ENCODE peak calls at places on chromosomes 12 and 14, in four cellular contexts. Q, U, E and L are unnamed samples.

GRCh38 chr12:55057466-55057865 is 37.7 kb downstream of the NEUROD4 start:
- DNase-seq in U (no peak), E (no peak), Q (no peak), L (no peak)

GRCh38 chr14:85054178-85054577 is 475.8 kb upstream of the FLRT2 start:
- DNase-seq in Q (no peak), U (no peak), E (no peak), L (no peak)

GRCh38 chr14:91402278-91403068 is 15.1 kb downstream of the CCDC88C start:
- DNase-seq in E (no peak), U (no peak), Q (no peak), L (no peak)

GRCh38 chr12:50725011-50725899 is 38.6 kb upstream of the ATF1 start:
- DNase-seq in U (no peak), E (no peak), Q (no peak), L (no peak)

GRCh38 chr12:53147181-53147580 is 33.3 kb upstream of the ZNF740 start:
- DNase-seq in U (no peak), Q (no peak), E (no peak), L (no peak)

GRCh38 chr14:53979747-53980642 is 23.4 kb upstream of the BMP4 start:
- DNase-seq in E (no peak), U (peak), Q (no peak), L (no peak)

GRCh38 chr14:60102389-60102788 is 10.7 kb downstream of the PCNX4 start:
- DNase-seq in U (no peak), E (no peak), Q (no peak), L (no peak)

GRCh38 chr14:99262977-99263448 is 9.0 kb downstream of the BCL11B start:
- DNase-seq in E (no peak), U (no peak), Q (no peak), L (no peak)

GRCh38 chr12:7970475-7971252 is 34.7 kb upstream of the SLC2A3 start:
- DNase-seq in Q (peak), E (peak), U (peak), L (peak)

GRCh38 chr12:29741342-29742241 is 42.1 kb downstream of the TMTC1 start:
- DNase-seq in Q (no peak), E (no peak), U (no peak), L (no peak)

GRCh38 chr14:90281261-90281660 is 24.9 kb downstream of the PSMC1 start:
- DNase-seq in U (no peak), Q (no peak), E (no peak), L (no peak)

GRCh38 chr12:90163975-90164374 is 455.3 kb upstream of the ATP2B1 start:
- DNase-seq in Q (no peak), U (no peak), E (no peak), L (no peak)

GRCh38 chr14:96905065-96905464 is 107.9 kb downstream of the VRK1 start:
- DNase-seq in E (no peak), U (no peak), Q (no peak), L (no peak)

GRCh38 chr12:57488397-57489156 is 709 bp downstream of the MARS1 start:
- DNase-seq in Q (no peak), E (no peak), U (no peak), L (no peak)

GRCh38 chr12:40202095-40203059 is 22.4 kb upstream of the LRRK2 start:
- DNase-seq in Q (no peak), U (no peak), E (no peak), L (no peak)

GRCh38 chr14:90495357-90496276 is 98.8 kb downstream of the CALM1 start:
- DNase-seq in E (no peak), Q (no peak), U (no peak), L (no peak)

GRCh38 chr12:105330283-105330937 is at the start of gene C12orf75:
- DNase-seq in U (peak), Q (peak), E (peak), L (peak)

GRCh38 chr12:49667319-49668090 is 39.7 kb downstream of the FMNL3 start:
- DNase-seq in U (no peak), E (no peak), Q (no peak), L (no peak)

GRCh38 chr14:63478024-63478423 is 65.2 kb downstream of the PPP2R5E start:
- DNase-seq in U (no peak), Q (no peak), E (no peak), L (no peak)

GRCh38 chr12:95231190-95231589 is 13.6 kb downstream of the VEZT start:
- DNase-seq in Q (no peak), U (no peak), E (no peak), L (no peak)

GRCh38 chr12:107818984-107819383 is 44.5 kb downstream of the ASCL4 start:
- DNase-seq in E (peak), Q (no peak), U (peak), L (no peak)

GRCh38 chr14:55864890-55865655 is 253.1 kb upstream of the PELI2 start:
- DNase-seq in E (no peak), Q (no peak), U (no peak), L (no peak)

GRCh38 chr12:111430418-111431353 is 25.0 kb downstream of the SH2B3 start:
- DNase-seq in E (no peak), Q (peak), U (peak), L (peak)

GRCh38 chr12:28026701-28027100 is 54.2 kb upstream of the PTHLH start:
- DNase-seq in Q (no peak), U (no peak), E (no peak), L (no peak)

GRCh38 chr12:24814379-24815086 is 134.4 kb downstream of the BCAT1 start:
- DNase-seq in U (no peak), E (no peak), Q (no peak), L (no peak)

GRCh38 chr12:43098766-43099550 is 453.0 kb downstream of the ADAMTS20 start:
- DNase-seq in Q (no peak), E (no peak), U (no peak), L (no peak)

GRCh38 chr12:105275997-105276760 is 40.2 kb upstream of the APPL2 start:
- DNase-seq in Q (no peak), E (no peak), U (no peak), L (no peak)

GRCh38 chr12:48815281-48816110 is 2.8 kb upstream of the CACNB3 start:
- DNase-seq in U (peak), Q (peak), E (peak), L (no peak)

GRCh38 chr12:52221912-52222457 is 11.1 kb upstream of the KRT7 start:
- DNase-seq in E (peak), Q (no peak), U (no peak), L (no peak)

GRCh38 chr14:89498836-89499235 is 81.8 kb upstream of the FOXN3 start:
- DNase-seq in U (no peak), Q (no peak), E (no peak), L (no peak)

GRCh38 chr14:22836301-22837058 is at the start of gene MMP14:
- DNase-seq in E (peak), U (peak), Q (peak), L (no peak)

GRCh38 chr12:65878540-65878939 is 54.3 kb downstream of the HMGA2 start:
- DNase-seq in U (no peak), Q (no peak), E (no peak), L (no peak)

GRCh38 chr12:50488801-50489200 is 16.0 kb upstream of the DIP2B start:
- DNase-seq in E (no peak), U (no peak), Q (no peak), L (no peak)

GRCh38 chr12:69338120-69338859 is 9.9 kb upstream of the LYZ start:
- DNase-seq in U (no peak), Q (no peak), E (no peak), L (no peak)

GRCh38 chr12:87812030-87812429 is 217.2 kb downstream of the C12orf50 start:
- DNase-seq in U (no peak), E (no peak), Q (no peak), L (no peak)

GRCh38 chr12:6285063-6285477 is 25.4 kb upstream of the PLEKHG6 start:
- DNase-seq in Q (peak), E (no peak), U (peak), L (no peak)

GRCh38 chr12:51441583-51441982 is 17.0 kb downstream of the SLC4A8 start:
- DNase-seq in U (no peak), E (no peak), Q (no peak), L (no peak)

GRCh38 chr12:14366211-14366762 is 805 bp downstream of the ATF7IP start:
- DNase-seq in E (no peak), U (no peak), Q (no peak), L (no peak)

GRCh38 chr12:4032906-4033628 is 159.9 kb upstream of the PARP11 start:
- DNase-seq in E (no peak), Q (no peak), U (peak), L (no peak)

GRCh38 chr12:4031703-4032291 is 158.6 kb upstream of the PARP11 start:
- DNase-seq in Q (no peak), E (no peak), U (peak), L (no peak)

GRCh38 chr12:4034926-4035325 is 161.7 kb upstream of the PARP11 start:
- DNase-seq in U (no peak), E (no peak), Q (no peak), L (no peak)

GRCh38 chr12:4027412-4027811 is 154.2 kb upstream of the PARP11 start:
- DNase-seq in Q (peak), E (no peak), U (no peak), L (no peak)

GRCh38 chr12:4030938-4031702 is 157.9 kb upstream of the PARP11 start:
- DNase-seq in Q (peak), E (peak), U (peak), L (peak)
- TF ChIP-seq CTCF in Q (no peak), E (no peak), U (peak), L (no peak)

GRCh38 chr12:103350116-103350515 is 145.7 kb downstream of the C12orf42 start:
- DNase-seq in Q (no peak), U (no peak), E (no peak), L (no peak)
- TF ChIP-seq CTCF in Q (no peak), U (no peak), E (no peak), L (no peak)

DNA sequence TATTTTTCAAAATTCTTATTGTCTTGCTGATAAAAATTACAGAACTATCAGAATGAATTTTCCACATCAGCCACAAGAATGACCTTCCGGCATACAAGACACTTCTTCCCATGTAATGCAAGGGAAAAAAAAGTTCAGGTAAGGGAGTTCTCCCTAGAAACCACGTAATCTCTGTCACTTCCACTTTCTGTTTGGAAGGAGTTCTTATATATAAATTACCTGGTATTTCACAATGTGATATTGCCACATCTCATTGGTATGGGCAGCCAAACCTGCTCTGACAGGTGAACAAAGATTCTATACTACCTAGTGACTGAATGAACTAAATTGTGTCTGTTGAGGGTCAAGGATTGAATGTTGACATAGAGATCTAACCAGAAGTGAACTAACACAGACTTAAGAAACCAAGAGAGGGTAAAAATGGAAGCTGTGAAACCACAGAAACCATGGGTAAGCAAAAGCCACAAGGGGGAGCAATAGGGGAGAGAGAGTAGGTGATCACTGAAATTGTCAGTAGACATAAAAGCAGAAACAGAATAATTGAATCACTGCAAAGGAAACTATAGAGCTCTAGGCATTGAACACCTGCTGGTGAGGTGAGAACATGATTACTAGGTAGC is 161.3 kb downstream of the RPL10L start:
- DNase-seq in Q (no peak), E (no peak), U (no peak), L (no peak)
- TF ChIP-seq CTCF in Q (no peak), E (no peak), U (no peak), L (no peak)

GRCh38 chr14:105013150-105013787 is 7.6 kb downstream of the CDCA4 start:
- DNase-seq in Q (no peak), E (no peak), U (no peak), L (no peak)
- TF ChIP-seq CTCF in Q (no peak), E (no peak), U (peak), L (no peak)

GRCh38 chr14:74922752-74923401 is at the start of gene RPS6KL1:
- DNase-seq in U (peak), Q (peak), E (peak), L (peak)
- TF ChIP-seq CTCF in U (no peak), Q (no peak), E (no peak), L (no peak)

DNA sequence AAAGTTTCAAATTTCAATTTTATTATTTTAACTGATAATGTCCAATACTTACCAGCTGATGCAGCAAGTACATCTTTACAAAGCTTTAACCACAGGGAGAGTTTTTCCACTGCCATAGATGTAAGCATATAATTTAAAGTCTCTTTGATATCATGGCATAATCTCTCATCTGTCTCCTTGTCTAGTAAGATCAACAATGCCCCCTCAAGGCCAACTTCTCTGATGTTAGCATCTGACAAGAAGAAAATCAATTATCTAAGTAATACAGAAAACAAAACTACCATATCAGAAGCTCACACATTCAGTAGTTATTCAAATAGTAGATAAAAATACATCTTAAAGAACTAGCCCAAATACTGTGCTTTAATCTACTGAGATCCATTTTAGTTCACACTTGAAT is 94.2 kb downstream of the HEATR5A start:
- DNase-seq in U (no peak), Q (no peak), E (no peak), L (no peak)
- TF ChIP-seq CTCF in U (no peak), Q (no peak), E (no peak), L (no peak)

GRCh38 chr14:102840115-102840514 is 62.9 kb downstream of the TRAF3 start:
- DNase-seq in E (no peak), U (no peak), Q (no peak), L (no peak)

GRCh38 chr14:102838531-102838930 is 61.3 kb downstream of the TRAF3 start:
- DNase-seq in E (no peak), Q (no peak), U (no peak), L (no peak)

GRCh38 chr14:102833991-102834390 is 56.7 kb downstream of the TRAF3 start:
- DNase-seq in Q (no peak), U (no peak), E (no peak), L (no peak)

GRCh38 chr14:102833341-102833740 is 56.1 kb downstream of the TRAF3 start:
- DNase-seq in Q (no peak), E (no peak), U (no peak), L (no peak)

GRCh38 chr14:102835959-102836358 is 58.7 kb downstream of the TRAF3 start:
- DNase-seq in Q (no peak), U (no peak), E (no peak), L (no peak)
- TF ChIP-seq CTCF in Q (no peak), U (no peak), E (no peak), L (no peak)

GRCh38 chr14:100708349-100709217 is 18.1 kb upstream of the DLK1 start:
- DNase-seq in U (no peak), Q (no peak), E (no peak), L (no peak)
- TF ChIP-seq CTCF in U (no peak), Q (no peak), E (no peak), L (no peak)